ENCODE peak calls at places on chromosome 15, in ten cellular contexts. One of them, this sample, is unnamed.

GRCh38 chr15:35379972-35380371 is 166.0 kb downstream of the DPH6 start:
- DNase-seq in uterus: no peak
- DNase-seq in fibroblast of lung: no peak
- DNase-seq in AG09319: no peak
- DNase-seq in ovary: no peak
- DNase-seq in AG09309: no peak
- DNase-seq in heart right ventricle: no peak
- DNase-seq in thoracic aorta: no peak
- DNase-seq in neural crest cell: no peak
- DNase-seq in fibroblast of pulmonary artery: no peak
- DNase-seq in this sample: no peak

GRCh38 chr15:100569406-100569805 is 32.6 kb downstream of the LINS1 start:
- DNase-seq in uterus: no peak
- DNase-seq in fibroblast of lung: no peak
- DNase-seq in AG09319: no peak
- DNase-seq in ovary: no peak
- DNase-seq in AG09309: no peak
- DNase-seq in heart right ventricle: no peak
- DNase-seq in thoracic aorta: no peak
- DNase-seq in neural crest cell: no peak
- DNase-seq in fibroblast of pulmonary artery: no peak
- DNase-seq in this sample: no peak

GRCh38 chr15:43828061-43828657 is 1.4 kb downstream of the WDR76 start:
- DNase-seq in uterus: no peak
- DNase-seq in fibroblast of lung: peak
- DNase-seq in AG09319: no peak
- DNase-seq in ovary: no peak
- DNase-seq in AG09309: no peak
- DNase-seq in heart right ventricle: no peak
- DNase-seq in thoracic aorta: no peak
- DNase-seq in neural crest cell: no peak
- DNase-seq in fibroblast of pulmonary artery: peak
- DNase-seq in this sample: peak

GRCh38 chr15:101025896-101026631 is 106.9 kb downstream of the LRRK1 start:
- DNase-seq in uterus: peak
- DNase-seq in fibroblast of lung: no peak
- DNase-seq in AG09319: no peak
- DNase-seq in ovary: no peak
- DNase-seq in AG09309: no peak
- DNase-seq in heart right ventricle: peak
- DNase-seq in thoracic aorta: no peak
- DNase-seq in neural crest cell: peak
- DNase-seq in fibroblast of pulmonary artery: no peak
- DNase-seq in this sample: no peak

GRCh38 chr15:92112180-92112579 is 258.7 kb downstream of the SLCO3A1 start:
- DNase-seq in uterus: no peak
- DNase-seq in fibroblast of lung: peak
- DNase-seq in AG09319: no peak
- DNase-seq in ovary: no peak
- DNase-seq in AG09309: peak
- DNase-seq in heart right ventricle: no peak
- DNase-seq in thoracic aorta: no peak
- DNase-seq in neural crest cell: no peak
- DNase-seq in fibroblast of pulmonary artery: peak
- DNase-seq in this sample: no peak

GRCh38 chr15:74144153-74144775 is 13.9 kb downstream of the ISLR2 start:
- DNase-seq in uterus: no peak
- DNase-seq in fibroblast of lung: no peak
- DNase-seq in AG09319: no peak
- DNase-seq in ovary: no peak
- DNase-seq in AG09309: no peak
- DNase-seq in heart right ventricle: no peak
- DNase-seq in thoracic aorta: no peak
- DNase-seq in neural crest cell: no peak
- DNase-seq in fibroblast of pulmonary artery: no peak
- DNase-seq in this sample: peak

GRCh38 chr15:57398336-57398735 is 22.0 kb downstream of the CGNL1 start:
- DNase-seq in uterus: no peak
- DNase-seq in fibroblast of lung: no peak
- DNase-seq in AG09319: no peak
- DNase-seq in ovary: no peak
- DNase-seq in AG09309: no peak
- DNase-seq in heart right ventricle: no peak
- DNase-seq in thoracic aorta: no peak
- DNase-seq in neural crest cell: no peak
- DNase-seq in fibroblast of pulmonary artery: no peak
- DNase-seq in this sample: no peak

GRCh38 chr15:33019354-33019981 is 175.0 kb downstream of the FMN1 start:
- DNase-seq in uterus: no peak
- DNase-seq in fibroblast of lung: no peak
- DNase-seq in AG09319: no peak
- DNase-seq in ovary: no peak
- DNase-seq in AG09309: no peak
- DNase-seq in heart right ventricle: no peak
- DNase-seq in thoracic aorta: no peak
- DNase-seq in neural crest cell: no peak
- DNase-seq in fibroblast of pulmonary artery: no peak
- DNase-seq in this sample: no peak

GRCh38 chr15:49877117-49877860 is 241.7 kb downstream of the ATP8B4 start:
- DNase-seq in uterus: peak
- DNase-seq in fibroblast of lung: peak
- DNase-seq in AG09319: no peak
- DNase-seq in ovary: peak
- DNase-seq in AG09309: peak
- DNase-seq in heart right ventricle: no peak
- DNase-seq in thoracic aorta: no peak
- DNase-seq in neural crest cell: no peak
- DNase-seq in fibroblast of pulmonary artery: peak
- DNase-seq in this sample: no peak
- TF ChIP-seq CTCF in uterus: no peak
- TF ChIP-seq CTCF in fibroblast of lung: no peak
- TF ChIP-seq CTCF in AG09319: no peak
- TF ChIP-seq CTCF in ovary: peak
- TF ChIP-seq CTCF in AG09309: no peak
- TF ChIP-seq CTCF in heart right ventricle: no peak
- TF ChIP-seq CTCF in thoracic aorta: peak
- TF ChIP-seq CTCF in neural crest cell: no peak
- TF ChIP-seq CTCF in fibroblast of pulmonary artery: no peak
- TF ChIP-seq CTCF in this sample: no peak

GRCh38 chr15:29518442-29518841 is 248.8 kb upstream of the NSMCE3 start:
- DNase-seq in uterus: no peak
- DNase-seq in fibroblast of lung: no peak
- DNase-seq in AG09319: no peak
- DNase-seq in ovary: no peak
- DNase-seq in AG09309: no peak
- DNase-seq in heart right ventricle: peak
- DNase-seq in thoracic aorta: no peak
- DNase-seq in neural crest cell: no peak
- DNase-seq in fibroblast of pulmonary artery: peak
- DNase-seq in this sample: no peak
- TF ChIP-seq CTCF in uterus: no peak
- TF ChIP-seq CTCF in fibroblast of lung: no peak
- TF ChIP-seq CTCF in AG09319: no peak
- TF ChIP-seq CTCF in ovary: no peak
- TF ChIP-seq CTCF in AG09309: no peak
- TF ChIP-seq CTCF in heart right ventricle: no peak
- TF ChIP-seq CTCF in thoracic aorta: no peak
- TF ChIP-seq CTCF in neural crest cell: no peak
- TF ChIP-seq CTCF in fibroblast of pulmonary artery: no peak
- TF ChIP-seq CTCF in this sample: no peak

DNA sequence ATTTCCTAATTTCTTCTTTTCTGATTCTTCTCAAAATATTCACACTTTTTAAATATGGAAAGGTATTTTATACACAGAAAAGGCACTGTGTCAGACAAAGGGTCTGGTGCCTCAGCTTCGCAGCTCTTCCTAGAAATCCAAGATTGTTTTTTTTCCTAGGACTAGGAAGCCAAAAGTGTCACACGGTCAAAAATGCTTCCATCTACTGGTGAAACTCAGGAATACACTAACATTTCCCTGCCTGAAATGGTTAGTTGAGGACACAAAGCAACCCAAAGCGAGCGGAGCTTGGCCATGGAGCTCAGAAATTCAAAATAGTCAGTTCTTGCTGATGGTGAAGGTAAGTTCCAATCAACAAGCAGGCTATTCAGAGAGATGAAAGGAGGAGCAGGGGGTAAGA is 426.5 kb upstream of the RASGRP1 start:
- DNase-seq in uterus: no peak
- DNase-seq in fibroblast of lung: peak
- DNase-seq in AG09319: peak
- DNase-seq in ovary: no peak
- DNase-seq in AG09309: no peak
- DNase-seq in heart right ventricle: no peak
- DNase-seq in thoracic aorta: no peak
- DNase-seq in neural crest cell: no peak
- DNase-seq in fibroblast of pulmonary artery: peak
- DNase-seq in this sample: peak
- TF ChIP-seq CTCF in uterus: peak
- TF ChIP-seq CTCF in fibroblast of lung: peak
- TF ChIP-seq CTCF in AG09319: peak
- TF ChIP-seq CTCF in ovary: peak
- TF ChIP-seq CTCF in AG09309: peak
- TF ChIP-seq CTCF in heart right ventricle: peak
- TF ChIP-seq CTCF in thoracic aorta: no peak
- TF ChIP-seq CTCF in neural crest cell: peak
- TF ChIP-seq CTCF in fibroblast of pulmonary artery: peak
- TF ChIP-seq CTCF in this sample: peak

GRCh38 chr15:39583586-39584265 is 2.8 kb downstream of the THBS1 start:
- DNase-seq in uterus: no peak
- DNase-seq in fibroblast of lung: peak
- DNase-seq in AG09319: peak
- DNase-seq in ovary: peak
- DNase-seq in AG09309: peak
- DNase-seq in heart right ventricle: no peak
- DNase-seq in thoracic aorta: no peak
- DNase-seq in neural crest cell: no peak
- DNase-seq in fibroblast of pulmonary artery: peak
- DNase-seq in this sample: peak
- TF ChIP-seq CTCF in uterus: peak
- TF ChIP-seq CTCF in fibroblast of lung: peak
- TF ChIP-seq CTCF in AG09319: peak
- TF ChIP-seq CTCF in ovary: no peak
- TF ChIP-seq CTCF in AG09309: peak
- TF ChIP-seq CTCF in heart right ventricle: peak
- TF ChIP-seq CTCF in thoracic aorta: no peak
- TF ChIP-seq CTCF in neural crest cell: peak
- TF ChIP-seq CTCF in fibroblast of pulmonary artery: peak
- TF ChIP-seq CTCF in this sample: peak

GRCh38 chr15:81199031-81199779 is 2.5 kb downstream of the IL16 start:
- DNase-seq in uterus: no peak
- DNase-seq in fibroblast of lung: no peak
- DNase-seq in AG09319: no peak
- DNase-seq in ovary: no peak
- DNase-seq in AG09309: no peak
- DNase-seq in heart right ventricle: no peak
- DNase-seq in thoracic aorta: no peak
- DNase-seq in neural crest cell: no peak
- DNase-seq in fibroblast of pulmonary artery: no peak
- DNase-seq in this sample: no peak
- TF ChIP-seq CTCF in uterus: no peak
- TF ChIP-seq CTCF in fibroblast of lung: no peak
- TF ChIP-seq CTCF in AG09319: no peak
- TF ChIP-seq CTCF in ovary: no peak
- TF ChIP-seq CTCF in AG09309: peak
- TF ChIP-seq CTCF in heart right ventricle: no peak
- TF ChIP-seq CTCF in thoracic aorta: no peak
- TF ChIP-seq CTCF in neural crest cell: no peak
- TF ChIP-seq CTCF in fibroblast of pulmonary artery: no peak
- TF ChIP-seq CTCF in this sample: no peak

GRCh38 chr15:52466134-52466701 is 62.5 kb downstream of the MYO5A start:
- DNase-seq in uterus: no peak
- DNase-seq in fibroblast of lung: no peak
- DNase-seq in AG09319: no peak
- DNase-seq in ovary: no peak
- DNase-seq in AG09309: no peak
- DNase-seq in heart right ventricle: peak
- DNase-seq in thoracic aorta: no peak
- DNase-seq in neural crest cell: no peak
- DNase-seq in fibroblast of pulmonary artery: no peak
- DNase-seq in this sample: no peak

GRCh38 chr15:52464040-52464439 is 64.6 kb downstream of the MYO5A start:
- DNase-seq in uterus: no peak
- DNase-seq in fibroblast of lung: no peak
- DNase-seq in AG09319: no peak
- DNase-seq in ovary: no peak
- DNase-seq in AG09309: no peak
- DNase-seq in heart right ventricle: no peak
- DNase-seq in thoracic aorta: no peak
- DNase-seq in neural crest cell: no peak
- DNase-seq in fibroblast of pulmonary artery: no peak
- DNase-seq in this sample: no peak

GRCh38 chr15:52464478-52464877 is 64.2 kb downstream of the MYO5A start:
- DNase-seq in uterus: no peak
- DNase-seq in fibroblast of lung: no peak
- DNase-seq in AG09319: no peak
- DNase-seq in ovary: no peak
- DNase-seq in AG09309: no peak
- DNase-seq in heart right ventricle: no peak
- DNase-seq in thoracic aorta: no peak
- DNase-seq in neural crest cell: no peak
- DNase-seq in fibroblast of pulmonary artery: no peak
- DNase-seq in this sample: no peak

GRCh38 chr15:52462806-52463360 is 65.8 kb downstream of the MYO5A start:
- DNase-seq in uterus: no peak
- DNase-seq in fibroblast of lung: no peak
- DNase-seq in AG09319: no peak
- DNase-seq in ovary: no peak
- DNase-seq in AG09309: no peak
- DNase-seq in heart right ventricle: no peak
- DNase-seq in thoracic aorta: no peak
- DNase-seq in neural crest cell: no peak
- DNase-seq in fibroblast of pulmonary artery: no peak
- DNase-seq in this sample: no peak

GRCh38 chr15:52463638-52464037 is 65.0 kb downstream of the MYO5A start:
- DNase-seq in uterus: no peak
- DNase-seq in fibroblast of lung: no peak
- DNase-seq in AG09319: no peak
- DNase-seq in ovary: no peak
- DNase-seq in AG09309: no peak
- DNase-seq in heart right ventricle: no peak
- DNase-seq in thoracic aorta: no peak
- DNase-seq in neural crest cell: no peak
- DNase-seq in fibroblast of pulmonary artery: peak
- DNase-seq in this sample: peak
- TF ChIP-seq CTCF in uterus: no peak
- TF ChIP-seq CTCF in fibroblast of lung: no peak
- TF ChIP-seq CTCF in AG09319: no peak
- TF ChIP-seq CTCF in ovary: no peak
- TF ChIP-seq CTCF in AG09309: peak
- TF ChIP-seq CTCF in heart right ventricle: peak
- TF ChIP-seq CTCF in thoracic aorta: no peak
- TF ChIP-seq CTCF in neural crest cell: no peak
- TF ChIP-seq CTCF in fibroblast of pulmonary artery: peak
- TF ChIP-seq CTCF in this sample: no peak

This sample was measured in MCF 10A.